ENCODE peak calls at places on chromosomes 3 and 15, in eight cellular contexts. Q, A, V, C, K, U, M and I are unnamed samples.

GRCh38 chr3:122533931-122534334 is 19.2 kb upstream of the KPNA1 start:
- DNase-seq in A (no peak), M (no peak), C (no peak), U (peak), Q (no peak), K (peak), V (no peak), I (peak)

GRCh38 chr3:159879598-159879997 is 109.0 kb upstream of the IL12A start:
- DNase-seq in A (no peak), Q (no peak), U (no peak), V (no peak), M (no peak), K (no peak), C (no peak), I (no peak)

GRCh38 chr15:59190291-59190690 is 16.4 kb upstream of the LDHAL6B start:
- DNase-seq in M (no peak), V (no peak), C (no peak), K (no peak), U (no peak), A (no peak), Q (no peak), I (no peak)

GRCh38 chr3:3189961-3190360 is 10.5 kb upstream of the CRBN start:
- DNase-seq in K (no peak), Q (no peak), V (no peak), M (no peak), A (no peak), C (no peak), U (no peak), I (no peak)

GRCh38 chr3:138479355-138479964 is 45.0 kb downstream of the ESYT3 start:
- DNase-seq in C (no peak), Q (no peak), U (peak), A (no peak), V (no peak), K (no peak), M (no peak), I (peak)

GRCh38 chr15:92810418-92811138 is 89.5 kb upstream of the CHD2 start:
- DNase-seq in Q (peak), V (peak), U (peak), M (peak), C (peak), K (peak), A (no peak), I (peak)

GRCh38 chr3:172106989-172107388 is 67.6 kb downstream of the FNDC3B start:
- DNase-seq in U (no peak), V (peak), Q (no peak), C (peak), A (peak), K (no peak), M (peak), I (peak)

GRCh38 chr3:29972594-29972993 is 633.8 kb upstream of the TGFBR2 start:
- DNase-seq in Q (no peak), A (no peak), K (no peak), C (no peak), M (no peak), U (peak), V (no peak), I (no peak)

GRCh38 chr3:66858656-66859381 is 139.3 kb upstream of the KBTBD8 start:
- DNase-seq in C (no peak), M (no peak), U (no peak), V (no peak), K (no peak), A (no peak), Q (no peak), I (peak)

GRCh38 chr15:94610069-94610863 is 378.9 kb downstream of the MCTP2 start:
- DNase-seq in U (no peak), V (no peak), K (no peak), C (no peak), A (no peak), M (no peak), Q (no peak), I (no peak)

GRCh38 chr15:83288381-83288801 is 3.9 kb upstream of the BNC1 start:
- DNase-seq in A (no peak), V (no peak), U (no peak), C (no peak), M (no peak), K (no peak), Q (no peak), I (no peak)

GRCh38 chr3:173267716-173268115 is 126.7 kb upstream of the SPATA16 start:
- DNase-seq in K (no peak), M (no peak), C (no peak), A (no peak), V (no peak), U (no peak), Q (no peak), I (no peak)

GRCh38 chr3:143424874-143425273 is 305.3 kb downstream of the CHST2 start:
- DNase-seq in M (no peak), C (no peak), K (no peak), Q (no peak), A (no peak), U (no peak), V (no peak), I (no peak)

GRCh38 chr3:27311400-27311799 is 57.8 kb downstream of the NEK10 start:
- DNase-seq in V (no peak), U (peak), Q (no peak), A (no peak), C (no peak), M (no peak), K (no peak), I (no peak)

GRCh38 chr3:78754066-78754743 is 1013.6 kb downstream of the ROBO1 start:
- DNase-seq in K (no peak), A (no peak), U (peak), V (no peak), C (no peak), M (no peak), Q (no peak), I (no peak)

GRCh38 chr15:78037779-78038305 is 39.7 kb downstream of the TBC1D2B start:
- DNase-seq in M (no peak), V (no peak), A (no peak), Q (no peak), K (no peak), C (no peak), U (no peak), I (peak)

GRCh38 chr15:100346866-100347512 is 5.2 kb upstream of the ADAMTS17 start:
- DNase-seq in A (no peak), U (no peak), Q (no peak), M (no peak), V (no peak), C (no peak), K (no peak), I (no peak)

GRCh38 chr3:196175116-196175625 is 36.0 kb downstream of the ZDHHC19 start:
- DNase-seq in K (no peak), A (no peak), Q (no peak), C (no peak), M (no peak), U (no peak), V (no peak), I (no peak)

GRCh38 chr15:40059821-40060220 is 20.8 kb upstream of the SRP14 start:
- DNase-seq in Q (peak), V (no peak), U (no peak), K (no peak), C (no peak), A (no peak), M (no peak), I (no peak)

GRCh38 chr15:100733088-100733487 is 130.7 kb downstream of the ASB7 start:
- DNase-seq in U (peak), K (no peak), V (peak), M (no peak), A (no peak), Q (no peak), C (no peak), I (no peak)

GRCh38 chr3:169939320-169939719 is 27.3 kb upstream of the SEC62 start:
- DNase-seq in Q (no peak), U (no peak), C (no peak), K (no peak), A (no peak), V (no peak), M (no peak), I (no peak)

GRCh38 chr15:35327789-35328188 is 218.2 kb downstream of the DPH6 start:
- DNase-seq in U (peak), C (no peak), M (no peak), V (no peak), Q (no peak), A (no peak), K (no peak), I (no peak)

GRCh38 chr3:151168269-151169094 is 34.5 kb downstream of the GPR171 start:
- DNase-seq in U (peak), A (peak), M (peak), K (peak), C (peak), V (peak), Q (peak), I (peak)

GRCh38 chr3:155064920-155065319 is 15.2 kb upstream of the MME start:
- DNase-seq in A (no peak), U (no peak), V (no peak), Q (no peak), M (no peak), K (no peak), C (no peak), I (no peak)

GRCh38 chr3:90031121-90031520 is 923.7 kb downstream of the EPHA3 start:
- DNase-seq in A (no peak), Q (no peak), U (no peak), V (no peak), M (no peak), C (no peak), K (no peak), I (no peak)

GRCh38 chr3:17775073-17775472 is 32.6 kb upstream of the TBC1D5 start:
- DNase-seq in M (no peak), U (no peak), C (no peak), A (no peak), K (no peak), Q (no peak), V (no peak), I (no peak)

GRCh38 chr15:29070471-29071192 is 184.9 kb downstream of the APBA2 start:
- DNase-seq in A (no peak), Q (no peak), U (no peak), C (no peak), K (no peak), V (no peak), M (no peak), I (no peak)

GRCh38 chr3:102299125-102299877 is 135.5 kb upstream of the ZPLD1 start:
- DNase-seq in V (no peak), A (no peak), Q (no peak), C (no peak), M (no peak), K (no peak), U (no peak), I (no peak)

GRCh38 chr15:74345051-74345450 is 22.4 kb downstream of the CYP11A1 start:
- DNase-seq in A (no peak), C (no peak), K (peak), M (no peak), V (no peak), U (peak), Q (peak), I (peak)

GRCh38 chr3:17544632-17545031 is 197.8 kb downstream of the TBC1D5 start:
- DNase-seq in C (no peak), K (no peak), A (no peak), U (peak), V (no peak), M (no peak), Q (no peak), I (no peak)

GRCh38 chr15:70091649-70092461 is 5.9 kb downstream of the TLE3 start:
- DNase-seq in A (peak), U (no peak), K (no peak), V (peak), M (peak), C (no peak), Q (no peak), I (no peak)

GRCh38 chr3:45554001-45554691 is 40.4 kb upstream of the LIMD1 start:
- DNase-seq in K (peak), V (peak), M (peak), C (peak), Q (peak), U (peak), A (peak), I (peak)

GRCh38 chr3:146187334-146187950 is 26.5 kb upstream of the PLOD2 start:
- DNase-seq in C (no peak), U (peak), A (no peak), V (no peak), M (no peak), Q (no peak), K (peak), I (peak)

GRCh38 chr3:129603561-129603942 is 2.9 kb downstream of the PLXND1 start:
- DNase-seq in V (no peak), U (no peak), K (no peak), C (peak), Q (no peak), A (no peak), M (no peak), I (no peak)
- TF ChIP-seq POLR2A in V (no peak), U (no peak), K (no peak), C (no peak), Q (no peak), A (no peak), M (no peak), I (no peak)

DNA sequence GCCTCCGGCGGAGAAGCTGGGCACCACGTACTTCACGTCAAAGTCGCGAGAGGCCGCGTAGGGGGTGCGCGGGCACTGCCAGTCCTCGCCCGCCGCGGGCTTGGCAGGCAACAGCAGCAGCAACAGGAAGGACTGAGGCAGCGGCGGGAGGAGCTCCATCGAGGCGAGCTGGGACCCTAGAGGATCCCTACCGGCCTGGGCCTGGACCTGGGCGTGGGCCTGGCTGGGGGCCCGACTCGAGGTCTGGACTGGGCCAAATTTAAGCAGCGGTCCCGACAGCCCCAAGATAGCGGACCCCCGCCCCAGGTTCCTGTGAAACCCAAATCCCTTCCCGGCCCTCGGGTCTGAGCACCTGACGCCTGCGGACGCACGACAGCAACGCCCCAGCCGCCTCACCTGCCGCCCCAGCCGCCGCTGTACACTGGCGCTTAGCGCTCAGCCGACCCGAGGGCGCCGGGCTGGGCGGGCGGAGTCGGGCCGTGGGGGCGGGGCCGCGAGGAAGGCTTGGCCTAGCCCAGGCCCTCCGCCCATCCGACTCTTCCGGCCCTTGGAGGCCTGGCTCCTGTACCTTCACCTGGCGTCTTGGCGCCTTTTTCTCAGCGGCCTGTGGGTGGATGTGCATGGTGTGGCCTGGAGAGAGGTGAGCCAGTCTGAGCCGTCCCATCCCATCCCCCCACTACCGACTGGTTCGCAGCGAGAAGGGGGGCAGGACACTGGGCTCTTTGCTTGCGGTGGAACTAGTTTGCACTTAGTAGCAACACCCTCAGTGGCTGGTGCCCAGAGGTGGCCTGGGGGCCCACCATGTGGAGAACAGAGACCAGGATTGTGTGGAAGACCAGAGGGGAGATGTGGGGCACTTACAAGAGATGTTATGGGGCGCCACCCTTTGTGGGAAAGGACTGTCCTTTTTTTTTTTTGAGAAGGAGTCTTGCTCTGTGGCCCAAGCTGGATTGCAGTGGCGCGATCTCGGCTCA is at the start of gene MST1R:
- DNase-seq in C (peak), A (peak), K (peak), V (peak), M (peak), U (no peak), Q (peak), I (no peak)
- TF ChIP-seq POLR2A in C (peak), A (no peak), K (no peak), V (no peak), M (peak), U (no peak), Q (no peak), I (no peak)

GRCh38 chr3:71307884-71308697 is 275.4 kb downstream of the FOXP1 start:
- DNase-seq in Q (no peak), U (peak), A (no peak), M (no peak), K (no peak), V (no peak), C (no peak), I (no peak)

GRCh38 chr3:71303627-71304260 is 279.8 kb downstream of the FOXP1 start:
- DNase-seq in Q (peak), K (no peak), M (peak), V (no peak), U (no peak), A (no peak), C (no peak), I (no peak)

GRCh38 chr3:71304261-71304646 is 279.3 kb downstream of the FOXP1 start:
- DNase-seq in V (no peak), U (no peak), M (no peak), K (no peak), C (no peak), A (no peak), Q (no peak), I (no peak)

GRCh38 chr3:71304684-71305083 is 278.8 kb downstream of the FOXP1 start:
- DNase-seq in U (peak), V (no peak), M (peak), K (no peak), A (no peak), Q (peak), C (no peak), I (no peak)

GRCh38 chr3:71305246-71306206 is 278.0 kb downstream of the FOXP1 start:
- DNase-seq in C (peak), A (peak), U (peak), M (peak), V (no peak), Q (peak), K (no peak), I (no peak)
- TF ChIP-seq POLR2A in C (no peak), A (no peak), U (no peak), M (no peak), V (no peak), Q (no peak), K (no peak), I (no peak)

DNA sequence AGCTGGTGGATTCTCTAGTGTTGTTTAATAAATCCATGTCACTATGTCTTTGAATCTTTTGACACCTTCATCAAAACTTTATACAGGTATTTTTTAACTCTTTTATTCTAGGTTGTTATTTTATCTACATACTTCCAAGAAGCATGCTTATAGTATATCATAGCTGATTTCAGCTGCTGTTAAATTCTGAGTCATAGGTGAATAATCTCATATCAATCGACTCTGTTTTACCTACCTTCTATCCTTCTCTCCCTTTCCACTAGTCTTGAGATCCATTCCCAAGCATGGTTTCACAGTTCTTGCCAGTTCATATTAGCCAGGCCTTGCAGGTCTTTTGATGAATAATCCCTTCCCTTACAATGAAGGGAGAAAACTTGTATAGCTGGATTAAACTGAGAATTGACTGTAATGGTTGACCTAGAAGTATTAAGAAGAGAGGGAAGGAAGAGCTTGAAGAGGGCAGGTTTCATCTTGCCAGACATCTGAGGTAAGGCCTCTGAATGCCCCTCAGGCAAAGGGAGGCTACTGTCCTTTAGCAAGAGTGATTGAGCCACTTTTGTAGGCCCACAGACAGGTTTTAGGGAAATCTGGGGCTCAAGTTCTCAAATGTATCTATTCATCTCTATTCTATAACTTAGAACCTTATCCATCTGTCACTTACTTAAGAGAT is 146.4 kb downstream of the EPHA6 start:
- DNase-seq in M (no peak), K (no peak), C (no peak), U (no peak), A (no peak), Q (no peak), V (no peak), I (no peak)
- TF ChIP-seq POLR2A in M (no peak), K (no peak), C (no peak), U (no peak), A (no peak), Q (no peak), V (no peak), I (no peak)